ENCODE peak calls at places on chromosomes 2 and 18, in ten cellular contexts. N is prostate gland; Z is stimulated activated CD4-positive, alpha-beta T cell treated with anti-CD3 and anti-CD28 coated beads, Interleukin-1b, Interleukin-23, amount 100 ng/mL, for 4 hours; Y is left lobe of liver; D is lower leg skin; Q is GM13976; C is AG08395; G is fibroblast of pulmonary artery; S is upper lobe of right lung; B is neuronal stem cell. A is an unnamed sample.

GRCh38 chr2:63588385-63589147 is at the start of the genes MDH1 and WDPCP:
- DNase-seq in C (peak; percentile 91), N (peak; percentile 96), S (peak; percentile 95), Y (peak; percentile 96), B (peak; percentile 98), D (peak; percentile 98), Z (peak; percentile 88), G (peak; percentile 100), Q (peak; percentile 79), A (peak; percentile 95)

GRCh38 chr18:56043691-56044090 is 455.7 kb upstream of the TCF4 start:
- DNase-seq in G (no peak), Y (peak; percentile 58), C (no peak), S (no peak), Q (no peak), B (no peak), N (peak; percentile 18), D (no peak), Z (no peak), A (peak; percentile 60)

GRCh38 chr2:23533014-23533730 is 148.2 kb downstream of the KLHL29 start:
- DNase-seq in N (peak; percentile 25), G (no peak), D (no peak), Z (no peak), B (no peak), Y (no peak), C (no peak), S (no peak), Q (no peak), A (no peak)

GRCh38 chr18:29041976-29042375 is 865.0 kb upstream of the CDH2 start:
- DNase-seq in Z (no peak), Q (no peak), D (no peak), C (no peak), G (no peak), N (no peak), S (no peak), B (no peak), Y (no peak), A (no peak)

GRCh38 chr18:23143059-23143831 is 8.0 kb downstream of the CABLES1 start:
- DNase-seq in G (peak; percentile 59), C (no peak), Z (no peak), N (no peak), S (peak; percentile 78), Y (peak; percentile 57), Q (no peak), B (no peak), D (peak; percentile 91), A (peak; percentile 46)

GRCh38 chr2:62663443-62663842 is 42.1 kb upstream of the EHBP1 start:
- DNase-seq in C (peak; percentile 68), Z (no peak), B (no peak), G (peak; percentile 58), S (no peak), D (no peak), Y (no peak), N (no peak), Q (no peak), A (no peak)

GRCh38 chr2:177322801-177323261 is 58.3 kb upstream of the NFE2L2 start:
- DNase-seq in S (no peak), B (no peak), G (no peak), C (no peak), N (peak; percentile 82), Q (no peak), Z (no peak), Y (peak; percentile 81), D (no peak), A (peak; percentile 21)

GRCh38 chr2:111068435-111069058 is 52.2 kb upstream of the BCL2L11 start:
- DNase-seq in G (no peak), N (peak; percentile 66), S (no peak), C (no peak), D (no peak), B (no peak), Z (no peak), Q (no peak), Y (no peak), A (peak; percentile 52)

GRCh38 chr18:64800151-64800550 is 651.3 kb upstream of the LINC00305 start:
- DNase-seq in Y (no peak), G (no peak), S (no peak), Q (no peak), Z (no peak), N (no peak), B (no peak), D (no peak), C (no peak), A (no peak)

GRCh38 chr2:33672896-33673295 is 73.8 kb upstream of the FAM98A start:
- DNase-seq in Y (no peak), N (no peak), S (no peak), Q (no peak), B (no peak), C (no peak), G (no peak), Z (no peak), D (no peak), A (no peak)

GRCh38 chr2:64998658-64999061 is 9.5 kb downstream of the SLC1A4 start:
- DNase-seq in Y (no peak), B (no peak), G (peak; percentile 67), Q (no peak), C (peak; percentile 25), N (no peak), S (no peak), D (no peak), Z (no peak), A (no peak)

GRCh38 chr2:48114256-48114655 is 208.0 kb upstream of the FBXO11 start:
- DNase-seq in G (peak; percentile 89), B (no peak), D (no peak), S (no peak), Z (peak; percentile 45), Q (peak; percentile 42), C (peak; percentile 15), N (no peak), Y (no peak), A (peak; percentile 13)

GRCh38 chr2:20609349-20609994 is 41.4 kb downstream of the HS1BP3 start:
- DNase-seq in Q (no peak), B (no peak), Y (peak; percentile 34), G (peak; percentile 90), Z (no peak), C (peak; percentile 67), N (no peak), S (peak; percentile 36), D (peak; percentile 43), A (no peak)

GRCh38 chr2:8626572-8626971 is 55.3 kb upstream of the ID2 start:
- DNase-seq in D (no peak), Z (peak; percentile 5), N (no peak), Y (no peak), B (no peak), S (no peak), G (peak; percentile 30), Q (no peak), C (no peak), A (no peak)

GRCh38 chr18:9101730-9102390 is 639 bp upstream of the NDUFV2 start:
- DNase-seq in S (no peak), C (peak; percentile 46), D (no peak), B (no peak), Q (peak; percentile 58), Y (no peak), Z (no peak), G (peak; percentile 86), N (no peak), A (no peak)

GRCh38 chr18:61605376-61606067 is 272.3 kb downstream of the CDH20 start:
- DNase-seq in G (no peak), Q (no peak), Y (no peak), C (no peak), Z (no peak), D (no peak), B (no peak), S (no peak), N (no peak), A (no peak)

GRCh38 chr2:44053456-44053855 is 57.7 kb upstream of the LRPPRC start:
- DNase-seq in C (no peak), S (no peak), Q (no peak), N (no peak), B (no peak), Y (no peak), G (no peak), D (peak; percentile 18), Z (no peak), A (no peak)

GRCh38 chr2:159265171-159265576 is 21.3 kb downstream of the WDSUB1 start:
- DNase-seq in N (no peak), G (peak; percentile 56), D (no peak), Z (no peak), C (no peak), B (no peak), Q (no peak), Y (no peak), S (no peak), A (no peak)

GRCh38 chr2:84901593-84902120 is 3.8 kb upstream of the TMSB10 start:
- DNase-seq in C (peak; percentile 82), D (no peak), G (peak; percentile 51), Y (no peak), Z (no peak), N (no peak), S (no peak), B (no peak), Q (no peak), A (no peak)

GRCh38 chr2:86185517-86186212 is 9.6 kb downstream of the IMMT start:
- DNase-seq in G (no peak), Z (no peak), D (no peak), Y (no peak), C (no peak), N (no peak), Q (no peak), B (no peak), S (no peak), A (no peak)

GRCh38 chr2:95354469-95354901 is 48.0 kb upstream of the FAHD2A start:
- DNase-seq in Q (no peak), N (no peak), G (no peak), Y (peak; percentile 27), B (no peak), S (no peak), Z (no peak), C (no peak), D (peak; percentile 58), A (no peak)

GRCh38 chr2:103152556-103152955 is 390.7 kb downstream of the TMEM182 start:
- DNase-seq in G (no peak), S (no peak), B (no peak), N (no peak), C (no peak), Q (no peak), Y (no peak), Z (no peak), D (no peak), A (no peak)

GRCh38 chr2:3173031-3173430 is 204.6 kb downstream of the EIPR1 start:
- DNase-seq in S (peak; percentile 35), C (no peak), Q (no peak), G (no peak), Z (no peak), Y (no peak), D (no peak), B (no peak), N (peak; percentile 58), A (no peak)

GRCh38 chr18:7688580-7688979 is 121.5 kb downstream of the PTPRM start:
- DNase-seq in S (no peak), N (no peak), G (no peak), D (no peak), Z (no peak), Q (no peak), B (no peak), C (no peak), Y (no peak), A (no peak)

GRCh38 chr2:157301323-157301722 is 24.3 kb downstream of the ERMN start:
- DNase-seq in S (no peak), Q (no peak), Y (no peak), D (no peak), C (no peak), N (no peak), Z (no peak), B (no peak), G (no peak), A (no peak)

GRCh38 chr2:18551623-18552022 is 8.8 kb downstream of the RDH14 start:
- DNase-seq in Y (no peak), C (no peak), S (no peak), B (no peak), D (no peak), Q (no peak), Z (no peak), G (no peak), N (no peak), A (no peak)

GRCh38 chr2:32715981-32716380 is 88.1 kb downstream of the TTC27 start:
- DNase-seq in N (no peak), G (no peak), C (no peak), D (no peak), Z (no peak), Q (no peak), Y (no peak), B (no peak), S (no peak), A (no peak)

GRCh38 chr2:79935771-79936657 is 368.5 kb downstream of the LRRTM1 start:
- DNase-seq in S (no peak), Y (no peak), C (peak; percentile 55), B (peak; percentile 49), N (peak; percentile 9), D (no peak), G (peak; percentile 74), Q (no peak), Z (no peak), A (peak; percentile 63)